ENCODE peak calls at places on chromosome 9, in seven cellular contexts. N, D, K, J, V, I and S are unnamed samples.

GRCh38 chr9:93824386-93825294 is 130.5 kb downstream of the BARX1 start:
- DNase-seq in K (no peak), I (no peak), J (no peak), V (no peak), N (no peak), D (no peak), S (no peak)

GRCh38 chr9:3858961-3859360 is 333.2 kb upstream of the RFX3 start:
- DNase-seq in D (no peak), K (no peak), I (no peak), V (no peak), N (no peak), J (no peak), S (no peak)

GRCh38 chr9:129562917-129563316 is 58.0 kb downstream of the C9orf50 start:
- DNase-seq in V (no peak), I (no peak), D (no peak), J (no peak), K (no peak), N (no peak), S (no peak)

GRCh38 chr9:83154087-83154736 is 91.3 kb upstream of the RASEF start:
- DNase-seq in K (peak), N (no peak), J (peak), D (peak), I (no peak), V (peak), S (no peak)

GRCh38 chr9:135602789-135603481 is 36.4 kb downstream of the GLT6D1 start:
- DNase-seq in I (no peak), V (peak), J (peak), D (peak), N (peak), K (peak), S (no peak)

GRCh38 chr9:115923903-115924668 is 229.5 kb upstream of the PAPPA start:
- DNase-seq in K (peak), V (peak), J (no peak), D (no peak), I (no peak), N (no peak), S (no peak)

GRCh38 chr9:131739988-131740648 is at the start of gene RAPGEF1:
- DNase-seq in J (peak), N (no peak), I (peak), K (peak), V (peak), D (peak), S (no peak)

GRCh38 chr9:114284316-114285060 is 38.4 kb upstream of the ORM1 start:
- DNase-seq in K (peak), V (no peak), N (no peak), J (no peak), I (no peak), D (no peak), S (no peak)

GRCh38 chr9:130707225-130707976 is 13.8 kb downstream of the EXOSC2 start:
- DNase-seq in V (peak), I (no peak), J (peak), N (peak), K (peak), D (peak), S (no peak)

GRCh38 chr9:18678846-18679245 is 204.9 kb downstream of the ADAMTSL1 start:
- DNase-seq in K (no peak), V (peak), J (no peak), I (no peak), D (no peak), N (peak), S (no peak)

GRCh38 chr9:123061216-123061615 is 27.7 kb downstream of the GPR21 start:
- DNase-seq in J (no peak), N (no peak), V (no peak), I (no peak), K (no peak), D (no peak), S (no peak)

GRCh38 chr9:119375892-119376291 is 6.7 kb upstream of the BRINP1 start:
- DNase-seq in J (peak), V (no peak), I (no peak), K (no peak), D (no peak), N (no peak), S (no peak)

GRCh38 chr9:117304613-117305012 is 110.2 kb downstream of the ASTN2 start:
- DNase-seq in D (no peak), V (no peak), J (no peak), K (no peak), N (no peak), I (no peak), S (no peak)

GRCh38 chr9:88826181-88826580 is 165.1 kb upstream of the S1PR3 start:
- DNase-seq in V (peak), I (no peak), N (no peak), J (no peak), K (no peak), D (no peak), S (no peak)

GRCh38 chr9:32378993-32379729 is 5.3 kb upstream of the ACO1 start:
- DNase-seq in I (no peak), J (peak), N (peak), K (peak), D (peak), V (peak), S (no peak)

GRCh38 chr9:63817622-63818518 is 1467.1 kb downstream of the FOXD4L5 start:
- DNase-seq in N (peak), V (peak), I (peak), J (peak), K (peak), D (peak), S (no peak)

GRCh38 chr9:100020121-100020780 is 78.5 kb downstream of the ERP44 start:
- DNase-seq in K (no peak), N (no peak), J (no peak), D (no peak), V (peak), I (no peak), S (no peak)

GRCh38 chr9:92718086-92719001 is 46.3 kb downstream of the BICD2 start:
- DNase-seq in J (no peak), I (peak), N (no peak), V (no peak), D (no peak), K (no peak), S (no peak)

GRCh38 chr9:111429175-111429574 is 55.0 kb downstream of the ECPAS start:
- DNase-seq in J (no peak), N (no peak), K (no peak), I (no peak), V (no peak), D (no peak), S (no peak)

GRCh38 chr9:76818271-76818670 is 54.0 kb downstream of the PCA3 start:
- DNase-seq in I (no peak), K (peak), D (no peak), N (peak), V (peak), J (peak), S (peak)

GRCh38 chr9:89602978-89603628 is 1.7 kb upstream of the GADD45G start:
- DNase-seq in N (peak), D (peak), J (peak), I (peak), K (peak), V (peak), S (peak)

GRCh38 chr9:131094622-131095021 is 1.7 kb upstream of the AIF1L start:
- DNase-seq in V (peak), J (peak), N (no peak), K (no peak), I (no peak), D (no peak), S (no peak)

GRCh38 chr9:124849801-124850200 is 3.5 kb upstream of the WDR38 start:
- DNase-seq in D (no peak), V (peak), J (no peak), I (no peak), N (peak), K (no peak), S (no peak)

GRCh38 chr9:37026936-37027581 is 7.0 kb downstream of the PAX5 start:
- DNase-seq in V (no peak), I (no peak), D (no peak), J (no peak), N (no peak), K (no peak), S (no peak)

GRCh38 chr9:135379540-135380267 is 99.9 kb upstream of the PPP1R26 start:
- DNase-seq in I (no peak), N (no peak), J (no peak), D (no peak), V (no peak), K (no peak), S (no peak)

GRCh38 chr9:19785230-19785629 is 3.6 kb downstream of the SLC24A2 start:
- DNase-seq in I (no peak), J (no peak), N (no peak), V (no peak), K (no peak), D (no peak), S (no peak)

GRCh38 chr9:75960561-75960960 is 70.1 kb downstream of the PCSK5 start:
- DNase-seq in N (peak), D (no peak), K (no peak), I (no peak), V (no peak), J (no peak), S (no peak)

GRCh38 chr9:91037511-91038482 is 236.2 kb downstream of the SYK start:
- DNase-seq in D (no peak), N (peak), J (peak), V (peak), K (peak), I (peak), S (no peak)

GRCh38 chr9:34049630-34050384 is 1.1 kb upstream of the UBAP2 start:
- DNase-seq in I (no peak), J (no peak), V (no peak), K (no peak), D (no peak), N (no peak), S (no peak)

GRCh38 chr9:107945493-107945892 is 455.9 kb upstream of the KLF4 start:
- DNase-seq in K (no peak), N (no peak), I (no peak), V (no peak), D (no peak), J (no peak), S (no peak)

GRCh38 chr9:113299800-113300292 is 3.3 kb downstream of the RNF183 start:
- DNase-seq in N (peak), K (peak), I (no peak), J (no peak), V (peak), D (no peak), S (no peak)

GRCh38 chr9:33913541-33913940 is 96.6 kb downstream of the UBE2R2 start:
- DNase-seq in D (no peak), N (peak), V (no peak), J (no peak), I (no peak), K (no peak), S (no peak)

GRCh38 chr9:89781838-89782237 is 177.0 kb downstream of the GADD45G start:
- DNase-seq in N (no peak), I (no peak), J (no peak), V (no peak), D (no peak), K (no peak), S (no peak)

GRCh38 chr9:6147847-6148246 is 67.8 kb upstream of the IL33 start:
- DNase-seq in I (no peak), N (no peak), K (no peak), V (no peak), D (no peak), J (no peak), S (no peak)

GRCh38 chr9:86328153-86328552 is 26.1 kb downstream of the TUT7 start:
- DNase-seq in V (no peak), J (no peak), D (no peak), I (no peak), N (no peak), K (no peak), S (no peak)

GRCh38 chr9:68500457-68501158 is 40.1 kb downstream of the TMEM252 start:
- DNase-seq in K (no peak), N (no peak), I (no peak), J (peak), D (no peak), V (peak), S (no peak)

GRCh38 chr9:131278421-131279111 is 2.3 kb upstream of the FAM78A start:
- DNase-seq in V (no peak), I (no peak), K (no peak), N (no peak), D (no peak), J (no peak), S (no peak)

GRCh38 chr9:92001244-92001643 is 51.2 kb upstream of the ROR2 start:
- DNase-seq in N (no peak), D (no peak), K (no peak), I (no peak), V (peak), J (no peak), S (no peak)

GRCh38 chr9:7402704-7403389 is 396.7 kb downstream of the DMAC1 start:
- DNase-seq in D (no peak), J (no peak), K (no peak), V (peak), I (no peak), N (no peak), S (no peak)

DNA sequence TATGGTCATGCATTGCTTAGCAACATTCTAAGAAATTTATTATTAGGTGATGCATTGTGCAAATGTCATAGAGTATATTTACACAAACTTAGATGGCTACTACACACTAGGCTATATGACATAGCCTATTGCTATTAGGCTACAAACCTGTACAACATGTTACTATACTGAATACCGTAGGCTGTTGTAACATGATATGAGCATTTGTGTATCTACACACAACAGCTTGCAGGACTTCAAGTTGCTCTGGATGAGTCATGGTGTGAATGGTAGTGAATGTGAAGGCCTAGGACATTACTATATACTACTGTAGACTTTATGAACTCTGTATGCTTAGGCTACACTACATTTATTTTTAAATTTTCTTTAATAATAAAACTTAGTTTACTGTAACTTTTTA is 107.2 kb upstream of the MAMDC2 start:
- DNase-seq in V (peak), J (peak), N (no peak), I (no peak), K (no peak), D (no peak), S (no peak)
- H3K27ac ChIP-seq in V (no peak), J (no peak), N (no peak), I (no peak), K (no peak), D (no peak), S (no peak)

GRCh38 chr9:134282138-134282650 is 44.1 kb upstream of the RXRA start:
- DNase-seq in J (no peak), N (no peak), V (no peak), I (no peak), D (no peak), K (no peak), S (no peak)
- H3K27ac ChIP-seq in J (peak), N (no peak), V (no peak), I (no peak), D (no peak), K (peak), S (peak)

DNA sequence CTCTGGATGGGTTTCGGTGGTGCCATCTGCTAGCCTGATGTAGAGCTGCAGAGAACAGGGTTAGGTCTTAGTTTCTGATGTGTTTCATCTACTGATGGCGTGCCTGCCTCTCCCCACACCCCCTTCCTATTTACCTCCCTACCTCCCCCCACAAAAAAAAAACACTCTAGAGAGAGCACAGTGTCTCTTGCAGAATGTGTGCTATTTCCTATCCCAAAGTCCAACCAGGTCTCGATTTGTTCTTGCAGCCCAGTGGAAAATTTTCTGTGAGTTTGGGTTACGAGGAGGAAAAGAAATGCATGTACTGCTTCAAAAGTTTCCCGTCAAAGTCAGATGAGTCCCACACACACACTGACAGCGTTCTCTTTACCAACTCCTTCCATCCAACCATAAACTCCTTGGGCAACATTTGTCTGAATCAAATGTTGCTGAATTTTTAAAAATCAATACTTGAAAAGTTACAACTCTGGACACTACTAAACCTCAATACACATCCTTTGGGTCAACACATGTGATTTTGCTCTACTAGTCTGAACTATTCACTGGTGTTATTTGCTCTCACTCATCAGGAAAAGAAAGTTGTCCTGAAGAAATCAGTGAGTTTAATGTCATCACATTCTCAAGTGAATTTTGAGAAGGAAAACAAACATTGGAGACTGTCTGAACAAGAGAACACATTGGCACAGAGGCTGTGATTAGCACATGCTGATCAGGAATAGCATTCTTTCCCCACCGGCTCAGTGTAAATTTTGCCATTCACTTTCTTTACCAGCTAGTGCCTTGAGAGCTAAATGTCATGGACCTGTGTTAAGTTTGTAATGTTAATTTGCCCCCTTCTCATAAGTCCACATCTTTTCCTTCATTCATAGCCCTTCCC is 84.1 kb downstream of the MAMDC2 start:
- DNase-seq in K (no peak), N (no peak), I (no peak), J (no peak), V (no peak), D (no peak), S (no peak)
- H3K27ac ChIP-seq in K (no peak), N (no peak), I (no peak), J (no peak), V (no peak), D (no peak), S (no peak)

DNA sequence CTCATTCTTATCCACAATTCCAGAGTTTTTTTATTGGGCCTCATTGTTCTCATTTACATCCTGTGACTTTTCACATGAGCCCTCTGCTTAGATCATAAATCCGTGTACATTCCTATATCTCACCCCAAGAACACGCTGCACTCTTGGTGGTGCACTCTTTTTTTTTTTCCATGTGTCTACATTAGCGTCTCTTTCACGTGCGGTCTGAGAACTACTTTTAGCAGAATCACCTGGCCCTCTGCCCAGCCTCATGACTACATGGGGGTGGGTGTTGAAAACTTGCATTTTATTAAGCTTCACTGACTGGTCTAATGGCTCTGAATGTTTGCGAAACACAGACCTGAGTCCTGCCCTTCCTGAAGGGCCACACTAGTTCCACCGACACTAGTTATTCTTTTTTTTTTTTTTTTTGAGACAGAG is 18.6 kb downstream of the C9orf57 start:
- DNase-seq in J (peak), K (peak), V (peak), D (no peak), N (no peak), I (peak), S (no peak)
- H3K27ac ChIP-seq in J (peak), K (no peak), V (no peak), D (no peak), N (no peak), I (peak), S (no peak)